ENCODE peak calls at places on chromosomes 16 and 17, in five cellular contexts. O is HT-29, L is HAP-1, G is sciatic nerve, S is SK-N-DZ. F is an unnamed sample.

GRCh38 chr16:86061771-86062170 is 162.8 kb downstream of the IRF8 start:
- DNase-seq in O (no peak), L (no peak), G (no peak), S (no peak), F (no peak)

GRCh38 chr17:77440571-77440981 is 299.8 kb downstream of the SEC14L1 start:
- DNase-seq in O (no peak), L (no peak), G (peak), S (no peak), F (peak)

GRCh38 chr16:1825381-1825863 is 1.2 kb downstream of the HAGH start:
- DNase-seq in O (no peak), L (no peak), G (no peak), S (no peak), F (no peak)

GRCh38 chr16:57911711-57912110 is 59.2 kb downstream of the CNGB1 start:
- DNase-seq in O (no peak), L (no peak), G (no peak), S (no peak), F (no peak)

GRCh38 chr17:41907633-41908539 is 10.9 kb downstream of the ACLY start:
- DNase-seq in O (peak), L (no peak), G (no peak), S (peak), F (no peak)

GRCh38 chr17:27259356-27259755 is 34.6 kb upstream of the WSB1 start:
- DNase-seq in O (no peak), L (no peak), G (no peak), S (no peak), F (no peak)

GRCh38 chr16:12358898-12359297 is 382.4 kb downstream of the SNX29 start:
- DNase-seq in O (no peak), L (no peak), G (no peak), S (no peak), F (no peak)

GRCh38 chr16:79182618-79183017 is 417.9 kb downstream of the MAF start:
- DNase-seq in O (no peak), L (no peak), G (no peak), S (no peak), F (no peak)

GRCh38 chr16:14362774-14363371 is 267.2 kb downstream of the PARN start:
- DNase-seq in O (no peak), L (no peak), G (no peak), S (no peak), F (no peak)

GRCh38 chr17:50899005-50899460 is 32.9 kb upstream of the TOB1 start:
- DNase-seq in O (no peak), L (no peak), G (no peak), S (no peak), F (no peak)

GRCh38 chr16:47732806-47733150 is 271.6 kb downstream of the PHKB start:
- DNase-seq in O (no peak), L (peak), G (no peak), S (no peak), F (no peak)

GRCh38 chr17:12667299-12667958 is 1.7 kb downstream of the MYOCD start:
- DNase-seq in O (peak), L (peak), G (no peak), S (peak), F (peak)

GRCh38 chr16:57797526-57798266 is 4.6 kb downstream of the KIFC3 start:
- DNase-seq in O (peak), L (no peak), G (no peak), S (no peak), F (no peak)